ENCODE peak calls at places on chromosomes 16 and 17, in ten cellular contexts. H is midbrain, N is ELR, J is gastrocnemius medialis, F is tibial artery, A is upper lobe of right lung, V is thoracic aorta, C is body of pancreas, Q is spleen, B is pancreas. K is an unnamed sample.
A peak's percentile ranks its signal among the peaks of the same experiment; 100 is the strongest.

GRCh38 chr17:43360376-43360738 is 38.4 kb upstream of the ARL4D start:
- DNase-seq in Q (no peak), V (no peak), H (peak; percentile 27), N (peak; percentile 95), A (no peak), B (peak; percentile 56), F (no peak), C (peak; percentile 58), J (peak; percentile 65), K (no peak)

GRCh38 chr17:49440581-49440980 is 25.9 kb upstream of the PHB1 start:
- DNase-seq in J (no peak), V (no peak), A (no peak), C (no peak), N (no peak), Q (no peak), F (no peak), B (no peak), H (no peak), K (no peak)

GRCh38 chr16:85999778-86000177 is 100.8 kb downstream of the IRF8 start:
- DNase-seq in N (no peak), J (no peak), A (no peak), H (no peak), B (no peak), F (no peak), V (no peak), C (no peak), Q (no peak), K (no peak)

GRCh38 chr17:82350182-82351030 is 8.6 kb upstream of the TEX19 start:
- DNase-seq in C (no peak), Q (no peak), J (no peak), A (no peak), B (no peak), F (no peak), H (no peak), N (peak; percentile 40), V (no peak), K (no peak)

GRCh38 chr17:79196913-79197312 is 122.3 kb downstream of the ENGASE start:
- DNase-seq in F (no peak), B (no peak), V (no peak), C (no peak), N (no peak), H (no peak), Q (no peak), A (no peak), J (no peak), K (no peak)

GRCh38 chr17:1040216-1040600 is 43.3 kb downstream of the TIMM22 start:
- DNase-seq in A (no peak), Q (no peak), V (no peak), N (no peak), C (no peak), H (peak; percentile 21), F (no peak), J (no peak), B (no peak), K (no peak)

GRCh38 chr16:29857133-29857760 is 5.8 kb downstream of the CDIPT start:
- DNase-seq in N (peak; percentile 52), B (no peak), V (no peak), F (no peak), A (no peak), J (no peak), Q (no peak), H (no peak), C (no peak), K (no peak)

GRCh38 chr16:57084257-57084770 is 8.1 kb upstream of the CPNE2 start:
- DNase-seq in V (peak; percentile 17), A (peak; percentile 84), B (peak; percentile 41), N (peak; percentile 81), J (peak; percentile 57), H (peak; percentile 86), C (peak; percentile 68), Q (peak; percentile 91), F (peak; percentile 80), K (peak; percentile 77)

GRCh38 chr17:76645481-76645880 is 1.9 kb upstream of the ST6GALNAC1 start:
- DNase-seq in V (no peak), F (no peak), Q (no peak), J (no peak), N (no peak), A (no peak), H (no peak), C (peak; percentile 55), B (no peak), K (no peak)

GRCh38 chr17:60169921-60170817 is 20.4 kb downstream of the CA4 start:
- DNase-seq in N (peak; percentile 44), Q (no peak), J (no peak), F (no peak), C (no peak), B (no peak), A (no peak), H (no peak), V (no peak), K (peak; percentile 36)

GRCh38 chr17:45372325-45372869 is 55.6 kb upstream of the MAP3K14 start:
- DNase-seq in F (peak; percentile 23), C (no peak), Q (no peak), J (no peak), N (peak; percentile 67), H (no peak), A (peak; percentile 23), B (no peak), V (no peak), K (no peak)

GRCh38 chr16:68707341-68708152 is 29.5 kb upstream of the CDH1 start:
- DNase-seq in F (no peak), C (peak; percentile 75), B (peak; percentile 61), N (peak; percentile 67), H (no peak), V (no peak), Q (no peak), J (no peak), A (peak; percentile 85), K (no peak)

GRCh38 chr17:76569607-76570279 is 15.9 kb downstream of the ST6GALNAC2 start:
- DNase-seq in F (no peak), V (no peak), H (peak; percentile 83), N (no peak), C (peak; percentile 81), Q (peak; percentile 82), A (no peak), J (peak; percentile 84), B (peak; percentile 70), K (no peak)

GRCh38 chr17:56142781-56143180 is 10.5 kb upstream of the ANKFN1 start:
- DNase-seq in Q (no peak), F (no peak), A (no peak), V (no peak), H (no peak), N (peak; percentile 61), B (no peak), C (no peak), J (no peak), K (no peak)

GRCh38 chr17:18039535-18040286 is 503 bp downstream of the GID4 start:
- DNase-seq in V (no peak), C (no peak), J (no peak), A (peak; percentile 69), B (peak; percentile 36), H (no peak), N (peak; percentile 45), Q (no peak), F (no peak), K (no peak)

GRCh38 chr16:77574867-77575619 is 140.2 kb upstream of the ADAMTS18 start:
- DNase-seq in F (no peak), J (no peak), N (no peak), Q (no peak), C (no peak), A (no peak), V (no peak), H (no peak), B (no peak), K (no peak)

GRCh38 chr17:82366749-82367148 is 4.8 kb upstream of the UTS2R start:
- DNase-seq in F (no peak), B (no peak), J (no peak), N (no peak), H (no peak), Q (no peak), A (no peak), V (no peak), C (no peak), K (no peak)

GRCh38 chr16:50615891-50616290 is 65.2 kb downstream of the SNX20 start:
- DNase-seq in C (no peak), H (no peak), F (no peak), J (no peak), N (no peak), V (no peak), B (no peak), Q (no peak), A (no peak), K (no peak)

GRCh38 chr16:12470311-12471229 is 333.1 kb downstream of the CPPED1 start:
- DNase-seq in N (no peak), B (no peak), Q (no peak), C (no peak), F (peak; percentile 75), H (peak; percentile 15), J (peak; percentile 55), V (peak; percentile 18), A (no peak), K (no peak)

GRCh38 chr17:1484586-1485310 is 7.7 kb downstream of the MYO1C start:
- DNase-seq in A (peak; percentile 85), Q (peak; percentile 92), H (no peak), F (peak; percentile 84), C (peak; percentile 85), B (peak; percentile 78), J (peak; percentile 56), N (peak; percentile 61), V (no peak), K (peak; percentile 65)

GRCh38 chr16:74844041-74844826 is 69.6 kb upstream of the FA2H start:
- DNase-seq in Q (no peak), B (no peak), A (no peak), C (no peak), J (no peak), H (no peak), N (peak; percentile 23), F (no peak), V (no peak), K (no peak)

GRCh38 chr16:46801428-46802049 is 29.4 kb downstream of the C16orf87 start:
- DNase-seq in F (no peak), Q (no peak), H (no peak), V (no peak), B (no peak), J (no peak), N (peak; percentile 72), A (no peak), C (no peak), K (peak; percentile 39)

GRCh38 chr17:82384730-82385429 is 13.3 kb downstream of the UTS2R start:
- DNase-seq in B (peak; percentile 92), C (peak; percentile 88), V (peak; percentile 45), J (peak; percentile 88), Q (no peak), N (peak; percentile 50), A (peak; percentile 79), H (no peak), F (peak; percentile 85), K (no peak)

GRCh38 chr17:73007447-73007846 is 85.0 kb downstream of the SLC39A11 start:
- DNase-seq in B (peak; percentile 59), A (no peak), C (peak; percentile 75), J (no peak), Q (no peak), N (no peak), F (peak; percentile 69), V (no peak), H (no peak), K (no peak)

GRCh38 chr16:85626191-85626951 is 13.2 kb downstream of the GSE1 start:
- DNase-seq in V (no peak), C (peak; percentile 68), Q (no peak), J (no peak), F (no peak), N (no peak), H (no peak), B (no peak), A (no peak), K (peak; percentile 92)

GRCh38 chr16:85613609-85614337 is 651 bp downstream of the GSE1 start:
- DNase-seq in J (peak; percentile 49), V (no peak), F (peak; percentile 85), H (no peak), A (peak; percentile 83), B (peak; percentile 70), N (peak; percentile 22), Q (peak; percentile 87), C (peak; percentile 69), K (peak; percentile 97)

GRCh38 chr17:2374549-2375285 is 26.1 kb downstream of the MNT start:
- DNase-seq in H (no peak), F (no peak), C (no peak), B (no peak), A (no peak), V (no peak), J (no peak), Q (no peak), N (no peak), K (no peak)

GRCh38 chr16:57472665-57473060 is 10.2 kb downstream of the POLR2C start:
- DNase-seq in V (no peak), A (no peak), N (no peak), B (no peak), F (no peak), Q (peak; percentile 62), J (no peak), C (no peak), H (no peak), K (no peak)

K was measured in SK-N-DZ.